ENCODE peak calls at places on chromosome 17, in six cellular contexts. R, F, N, B, A and X are unnamed samples.

GRCh38 chr17:12489307-12489706 is 176.4 kb upstream of the MYOCD start:
- DNase-seq in R (no peak), B (no peak), A (no peak), F (no peak), N (no peak), X (no peak)

GRCh38 chr17:70934834-70935233 is 765.5 kb downstream of the KCNJ2 start:
- DNase-seq in B (no peak), F (no peak), A (no peak), N (no peak), R (no peak), X (no peak)

GRCh38 chr17:83083368-83084201 is 4.2 kb downstream of the METRNL start:
- DNase-seq in F (peak), N (peak), B (peak), A (peak), R (no peak), X (no peak)

GRCh38 chr17:4393806-4394205 is 27.3 kb upstream of the UBE2G1 start:
- DNase-seq in N (peak), R (peak), B (peak), F (no peak), A (no peak), X (peak)

GRCh38 chr17:9928601-9929341 is 23.7 kb upstream of the RCVRN start:
- DNase-seq in B (peak), N (no peak), R (peak), F (peak), A (peak), X (peak)

GRCh38 chr17:56707312-56708219 is 114.1 kb downstream of the NOG start:
- DNase-seq in R (no peak), N (no peak), A (peak), F (peak), B (no peak), X (no peak)

GRCh38 chr17:64146418-64147109 is 16.6 kb upstream of the ERN1 start:
- DNase-seq in B (peak), A (peak), N (no peak), R (peak), F (peak), X (peak)

GRCh38 chr17:68013385-68013784 is 17.1 kb upstream of the C17orf58 start:
- DNase-seq in A (no peak), B (no peak), F (no peak), R (no peak), N (no peak), X (no peak)

GRCh38 chr17:65403616-65404015 is 157.8 kb downstream of the AXIN2 start:
- DNase-seq in R (no peak), B (no peak), F (no peak), A (no peak), N (no peak), X (no peak)

GRCh38 chr17:21042434-21043295 is at the start of gene USP22:
- DNase-seq in F (peak), B (no peak), N (no peak), A (no peak), R (peak), X (no peak)

GRCh38 chr17:29972277-29972676 is 30.8 kb downstream of the EFCAB5 start:
- DNase-seq in B (no peak), R (no peak), F (no peak), A (no peak), N (no peak), X (no peak)

GRCh38 chr17:55161935-55162555 is 102.7 kb upstream of the HLF start:
- DNase-seq in R (no peak), F (peak), B (peak), N (peak), A (peak), X (peak)

GRCh38 chr17:78844301-78845005 is 3.8 kb upstream of the USP36 start:
- DNase-seq in B (no peak), F (no peak), N (no peak), R (no peak), A (peak), X (no peak)

GRCh38 chr17:73228748-73229236 is 32.9 kb downstream of the CPSF4L start:
- DNase-seq in F (peak), A (peak), B (peak), R (no peak), N (peak), X (no peak)

GRCh38 chr17:63295839-63296590 is 150.1 kb downstream of the CYB561 start:
- DNase-seq in A (no peak), F (no peak), B (no peak), R (peak), N (no peak), X (no peak)

GRCh38 chr17:40093580-40094201 is 6.7 kb downstream of the NR1D1 start:
- DNase-seq in A (no peak), B (no peak), F (no peak), R (no peak), N (no peak), X (no peak)

GRCh38 chr17:73163043-73163442 is 1.8 kb upstream of the SSTR2 start:
- DNase-seq in F (no peak), B (no peak), A (no peak), R (no peak), N (no peak), X (no peak)

GRCh38 chr17:45314761-45315549 is 1.9 kb downstream of the MAP3K14 start:
- DNase-seq in R (peak), B (no peak), A (peak), N (no peak), F (no peak), X (no peak)

GRCh38 chr17:74749262-74750038 is 1.0 kb downstream of the NHERF1 start:
- DNase-seq in N (no peak), F (peak), A (no peak), R (peak), B (no peak), X (no peak)

GRCh38 chr17:16027708-16028584 is 28.3 kb downstream of the TTC19 start:
- DNase-seq in F (peak), R (no peak), B (peak), N (peak), A (peak), X (peak)

GRCh38 chr17:5769936-5770335 is 185.6 kb upstream of the NLRP1 start:
- DNase-seq in R (no peak), F (no peak), B (no peak), A (no peak), N (no peak), X (no peak)

GRCh38 chr17:74239169-74239568 is 25.8 kb downstream of the TTYH2 start:
- DNase-seq in B (peak), A (no peak), N (no peak), R (no peak), F (no peak), X (no peak)

GRCh38 chr17:44830359-44831269 is 527 bp upstream of the GJC1 start:
- DNase-seq in F (peak), B (peak), R (peak), A (no peak), N (no peak), X (no peak)

GRCh38 chr17:29796652-29797051 is 133.4 kb downstream of the SSH2 start:
- DNase-seq in B (no peak), R (no peak), A (no peak), F (no peak), N (no peak), X (no peak)

GRCh38 chr17:32111141-32111771 is 31.0 kb upstream of the RHOT1 start:
- DNase-seq in F (no peak), B (peak), N (no peak), A (peak), R (peak), X (no peak)

GRCh38 chr17:55794681-55795080 is 43.8 kb downstream of the PCTP start:
- DNase-seq in B (no peak), F (no peak), R (no peak), A (no peak), N (no peak), X (no peak)

GRCh38 chr17:76968707-76969597 is 100.7 kb downstream of the MGAT5B start:
- DNase-seq in B (no peak), F (no peak), R (peak), N (no peak), A (no peak), X (no peak)

GRCh38 chr17:75635610-75636202 is 2.5 kb downstream of the SMIM5 start:
- DNase-seq in A (no peak), F (no peak), N (no peak), B (no peak), R (no peak), X (no peak)

GRCh38 chr17:31858647-31859486 is at the start of gene COPRS:
- DNase-seq in N (peak), A (peak), F (peak), B (peak), R (peak), X (peak)

GRCh38 chr17:81609541-81610353 is 27.2 kb downstream of the NPLOC4 start:
- DNase-seq in A (no peak), N (no peak), F (no peak), B (no peak), R (no peak), X (no peak)

GRCh38 chr17:29590979-29591736 is 1.7 kb upstream of the GIT1 start:
- DNase-seq in F (peak), A (peak), R (peak), B (peak), N (no peak), X (no peak)

GRCh38 chr17:39177256-39177655 is 11.3 kb upstream of the ARL5C start:
- DNase-seq in B (no peak), N (no peak), F (no peak), A (no peak), R (no peak), X (no peak)

GRCh38 chr17:20095366-20096080 is 86.4 kb downstream of the SPECC1 start:
- DNase-seq in F (peak), N (no peak), R (no peak), A (peak), B (peak), X (no peak)

GRCh38 chr17:32827227-32827626 is 49.7 kb downstream of the MYO1D start:
- DNase-seq in B (no peak), F (no peak), N (no peak), R (no peak), A (no peak), X (no peak)